ENCODE peak calls at places on chromosomes 3 and 15, in eight cellular contexts. H is heart left ventricle; G is type B pancreatic cell; Y is CD4-positive, alpha-beta T cell; P is lung; O is fibroblast of mammary gland; F is mammary epithelial cell; B is H9. K is an unnamed sample.
A peak's percentile ranks its signal among the peaks of the same experiment; 100 is the strongest.

GRCh38 chr3:7876741-7877297 is 624.8 kb upstream of the LMCD1 start:
- DNase-seq in F (no peak), B (no peak), G (no peak), H (no peak), P (no peak), Y (peak; percentile 19), O (no peak), K (no peak)

GRCh38 chr3:117616213-117616612 is 906.6 kb downstream of the TUSC7 start:
- DNase-seq in P (no peak), Y (no peak), H (no peak), F (no peak), G (no peak), B (no peak), O (peak; percentile 17), K (no peak)

GRCh38 chr3:102053375-102053989 is 204.2 kb downstream of the NFKBIZ start:
- DNase-seq in P (no peak), Y (no peak), B (no peak), O (peak; percentile 71), G (no peak), F (peak; percentile 92), H (no peak), K (peak; percentile 24)

GRCh38 chr15:70835415-70835814 is 18.5 kb downstream of the LARP6 start:
- DNase-seq in G (no peak), F (no peak), P (no peak), H (peak; percentile 82), Y (no peak), B (no peak), O (peak; percentile 84), K (no peak)

GRCh38 chr3:9078561-9079240 is 115.4 kb upstream of the RAD18 start:
- DNase-seq in H (no peak), O (no peak), F (no peak), B (no peak), P (no peak), Y (no peak), G (no peak), K (no peak)

GRCh38 chr15:39099524-39099923 is 481.4 kb upstream of the THBS1 start:
- DNase-seq in O (peak; percentile 16), F (no peak), P (no peak), B (no peak), Y (no peak), G (no peak), H (no peak), K (no peak)

GRCh38 chr15:53549697-53550315 is 209.7 kb downstream of the WDR72 start:
- DNase-seq in Y (no peak), F (peak; percentile 50), H (no peak), O (no peak), B (no peak), P (no peak), G (no peak), K (no peak)

GRCh38 chr15:98203872-98204660 is 243.6 kb downstream of the ARRDC4 start:
- DNase-seq in O (no peak), B (no peak), H (no peak), F (no peak), P (no peak), Y (no peak), G (no peak), K (no peak)

GRCh38 chr3:158420654-158421396 is 150.2 kb upstream of the MLF1 start:
- DNase-seq in P (no peak), B (no peak), H (no peak), F (peak; percentile 98), Y (no peak), O (peak; percentile 83), G (no peak), K (peak; percentile 13)

GRCh38 chr3:173617490-173617889 is 219.9 kb downstream of the NLGN1 start:
- DNase-seq in P (peak; percentile 33), G (no peak), B (no peak), Y (no peak), F (no peak), O (no peak), H (peak; percentile 73), K (no peak)

GRCh38 chr3:148333091-148333490 is 364.6 kb upstream of the AGTR1 start:
- DNase-seq in F (no peak), B (no peak), Y (no peak), G (no peak), P (no peak), H (no peak), O (no peak), K (no peak)

GRCh38 chr3:99929409-99930139 is 111.9 kb downstream of the CMSS1 start:
- DNase-seq in G (no peak), P (no peak), O (peak; percentile 90), H (peak; percentile 46), Y (no peak), F (peak; percentile 84), B (no peak), K (no peak)

GRCh38 chr3:141426404-141427034 is 58.2 kb downstream of the ZBTB38 start:
- DNase-seq in O (peak; percentile 82), B (no peak), F (no peak), P (peak; percentile 90), Y (no peak), G (peak; percentile 49), H (peak; percentile 92), K (no peak)

GRCh38 chr3:123488641-123489347 is 39.9 kb upstream of the ADCY5 start:
- DNase-seq in F (no peak), H (no peak), Y (no peak), O (no peak), P (no peak), B (no peak), G (no peak), K (no peak)

GRCh38 chr3:171980578-171981270 is 58.7 kb upstream of the FNDC3B start:
- DNase-seq in B (no peak), H (no peak), G (no peak), O (no peak), F (no peak), P (no peak), Y (no peak), K (no peak)

GRCh38 chr15:92968926-92969664 is 69.0 kb downstream of the CHD2 start:
- DNase-seq in G (no peak), P (no peak), O (no peak), H (no peak), B (no peak), Y (no peak), F (no peak), K (no peak)

GRCh38 chr3:40465111-40465407 is 7.9 kb downstream of the RPL14 start:
- DNase-seq in G (no peak), P (no peak), F (no peak), O (no peak), B (no peak), H (no peak), Y (no peak), K (no peak)

GRCh38 chr3:9301091-9301490 is 51.6 kb upstream of the SRGAP3 start:
- DNase-seq in G (no peak), P (no peak), F (no peak), O (peak; percentile 18), H (no peak), Y (no peak), B (no peak), K (no peak)

GRCh38 chr15:66253643-66254363 is at the start of gene MEGF11:
- DNase-seq in B (peak; percentile 78), G (no peak), F (peak; percentile 28), P (no peak), Y (no peak), O (peak; percentile 28), H (no peak), K (peak; percentile 58)

DNA sequence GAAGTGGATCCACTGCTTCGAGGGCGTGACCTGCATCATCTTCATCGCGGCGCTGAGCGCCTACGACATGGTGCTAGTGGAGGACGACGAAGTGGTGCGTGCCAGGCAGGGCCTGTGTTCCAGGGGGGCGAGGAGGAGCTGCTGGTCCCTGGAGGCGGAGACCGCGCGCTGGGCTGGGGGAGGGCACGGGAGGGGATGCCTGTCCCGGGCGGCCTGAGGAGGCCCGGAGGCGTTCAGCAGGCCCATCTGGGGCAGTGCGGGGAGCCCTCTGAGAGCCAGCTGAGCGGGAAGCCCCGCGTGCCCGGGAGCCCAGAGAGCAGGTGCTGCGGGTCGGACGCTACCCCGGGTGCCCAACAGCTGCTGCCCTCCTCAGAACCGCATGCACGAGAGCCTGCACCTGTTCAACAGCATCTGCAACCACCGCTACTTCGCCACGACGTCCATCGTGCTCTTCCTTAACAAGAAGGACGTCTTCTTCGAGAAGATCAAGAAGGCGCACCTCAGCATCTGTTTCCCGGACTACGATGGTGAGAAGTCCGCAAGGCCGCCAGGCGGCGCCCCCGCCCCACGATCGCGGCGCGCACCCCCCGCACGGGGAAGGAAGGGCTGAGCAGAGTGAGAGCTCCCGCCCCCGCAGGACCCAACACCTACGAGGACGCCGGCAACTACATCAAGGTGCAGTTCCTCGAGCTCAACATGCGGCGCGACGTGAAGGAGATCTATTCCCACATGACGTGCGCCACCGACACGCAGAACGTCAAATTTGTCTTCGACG is 2.9 kb downstream of the GNAT1 start:
- DNase-seq in G (no peak), P (peak; percentile 54), F (peak; percentile 60), O (peak; percentile 52), H (peak; percentile 63), Y (peak; percentile 81), B (peak; percentile 82), K (peak; percentile 89)
- TF ChIP-seq CTCF in G (peak; percentile 80), P (peak; percentile 64), F (peak; percentile 60), O (peak; percentile 59), H (peak; percentile 77), Y (peak; percentile 80), B (peak; percentile 96), K (peak; percentile 87)

GRCh38 chr3:87350367-87351199 is 74.2 kb upstream of the POU1F1 start:
- DNase-seq in G (no peak), O (peak; percentile 49), B (no peak), F (peak; percentile 38), P (no peak), H (no peak), Y (peak; percentile 2), K (peak; percentile 53)
- TF ChIP-seq CTCF in G (peak; percentile 98), O (peak; percentile 90), B (peak; percentile 95), F (peak; percentile 91), P (peak; percentile 38), H (peak; percentile 89), Y (peak; percentile 94), K (peak; percentile 86)

GRCh38 chr15:43528542-43529007 is 11.2 kb downstream of the MAP1A start:
- DNase-seq in O (no peak), Y (no peak), H (no peak), B (no peak), F (no peak), P (no peak), G (no peak), K (no peak)
- TF ChIP-seq CTCF in O (no peak), Y (no peak), H (no peak), B (no peak), F (no peak), P (no peak), G (no peak), K (no peak)

GRCh38 chr3:194314669-194315068 is 36.5 kb downstream of the CPN2 start:
- DNase-seq in B (no peak), F (no peak), H (peak; percentile 29), G (no peak), P (no peak), O (no peak), Y (no peak), K (no peak)

GRCh38 chr3:194313642-194314430 is 37.3 kb downstream of the CPN2 start:
- DNase-seq in F (no peak), G (no peak), B (no peak), Y (no peak), H (peak; percentile 76), P (no peak), O (peak; percentile 67), K (no peak)

GRCh38 chr3:194316918-194317317 is 34.2 kb downstream of the CPN2 start:
- DNase-seq in F (no peak), P (no peak), B (no peak), H (no peak), G (no peak), O (no peak), Y (no peak), K (no peak)

GRCh38 chr3:194315088-194315964 is 35.8 kb downstream of the CPN2 start:
- DNase-seq in G (peak; percentile 94), B (peak; percentile 90), O (peak; percentile 84), Y (peak; percentile 78), P (peak; percentile 83), F (peak; percentile 89), H (peak; percentile 87), K (peak; percentile 90)

GRCh38 chr3:194315965-194316361 is 35.2 kb downstream of the CPN2 start:
- DNase-seq in H (peak; percentile 28), P (no peak), O (peak; percentile 48), G (no peak), Y (no peak), F (peak; percentile 58), B (no peak), K (no peak)
- TF ChIP-seq CTCF in H (peak; percentile 11), P (no peak), O (no peak), G (peak; percentile 2), Y (no peak), F (no peak), B (peak; percentile 3), K (no peak)

K was measured in GM13977.